ENCODE peak calls at places on chromosomes 5 and 9, in four cellular contexts. One of them, this sample, is unnamed.

GRCh38 chr9:113645224-113645971 is 181.9 kb downstream of the RGS3 start:
- DNase-seq in HepG2: no peak
- DNase-seq in K562: no peak
- DNase-seq in GM12878: no peak
- DNase-seq in this sample: no peak

GRCh38 chr5:97543158-97543557 is 360.1 kb upstream of the RIOK2 start:
- DNase-seq in HepG2: no peak
- DNase-seq in K562: no peak
- DNase-seq in GM12878: no peak
- DNase-seq in this sample: no peak

GRCh38 chr5:78373231-78373630 is 12.8 kb downstream of the SCAMP1 start:
- DNase-seq in HepG2: no peak
- DNase-seq in K562: no peak
- DNase-seq in GM12878: no peak
- DNase-seq in this sample: no peak

GRCh38 chr5:154044585-154044984 is 5.8 kb downstream of the MFAP3 start:
- DNase-seq in HepG2: no peak
- DNase-seq in K562: no peak
- DNase-seq in GM12878: no peak
- DNase-seq in this sample: no peak

GRCh38 chr5:77850536-77851228 is 74.5 kb upstream of the TBCA start:
- DNase-seq in HepG2: no peak
- DNase-seq in K562: no peak
- DNase-seq in GM12878: no peak
- DNase-seq in this sample: no peak

GRCh38 chr9:97633859-97634485 is 351 bp downstream of the NCBP1 start:
- DNase-seq in HepG2: peak
- DNase-seq in K562: no peak
- DNase-seq in GM12878: no peak
- DNase-seq in this sample: no peak

GRCh38 chr9:135204177-135204576 is 116.7 kb downstream of the OLFM1 start:
- DNase-seq in HepG2: no peak
- DNase-seq in K562: no peak
- DNase-seq in GM12878: no peak
- DNase-seq in this sample: no peak

GRCh38 chr9:114131808-114132549 is 23.4 kb upstream of the COL27A1 start:
- DNase-seq in HepG2: no peak
- DNase-seq in K562: no peak
- DNase-seq in GM12878: no peak
- DNase-seq in this sample: no peak

GRCh38 chr5:43215073-43215631 is 23.1 kb downstream of the NIM1K start:
- DNase-seq in HepG2: no peak
- DNase-seq in K562: no peak
- DNase-seq in GM12878: no peak
- DNase-seq in this sample: no peak

GRCh38 chr9:113542016-113542415 is 78.5 kb downstream of the RGS3 start:
- DNase-seq in HepG2: no peak
- DNase-seq in K562: no peak
- DNase-seq in GM12878: no peak
- DNase-seq in this sample: no peak

GRCh38 chr5:174189638-174190037 is 144.1 kb downstream of the NSG2 start:
- DNase-seq in HepG2: no peak
- DNase-seq in K562: no peak
- DNase-seq in GM12878: no peak
- DNase-seq in this sample: no peak

GRCh38 chr9:76298497-76299144 is 95.6 kb downstream of the RFK start:
- DNase-seq in HepG2: no peak
- DNase-seq in K562: no peak
- DNase-seq in GM12878: no peak
- DNase-seq in this sample: no peak

GRCh38 chr9:109574061-109574882 is 76.2 kb upstream of the PTPN3 start:
- DNase-seq in HepG2: peak
- DNase-seq in K562: peak
- DNase-seq in GM12878: peak
- DNase-seq in this sample: peak

GRCh38 chr5:73374520-73375235 is 73.9 kb downstream of the FOXD1 start:
- DNase-seq in HepG2: no peak
- DNase-seq in K562: no peak
- DNase-seq in GM12878: no peak
- DNase-seq in this sample: no peak

GRCh38 chr9:124202447-124202971 is 55.2 kb upstream of the NEK6 start:
- DNase-seq in HepG2: no peak
- DNase-seq in K562: peak
- DNase-seq in GM12878: peak
- DNase-seq in this sample: no peak

GRCh38 chr5:154603978-154604679 is 126.1 kb upstream of the HAND1 start:
- DNase-seq in HepG2: no peak
- DNase-seq in K562: no peak
- DNase-seq in GM12878: no peak
- DNase-seq in this sample: no peak

GRCh38 chr5:130112246-130112645 is 208.0 kb downstream of the CHSY3 start:
- DNase-seq in HepG2: no peak
- DNase-seq in K562: no peak
- DNase-seq in GM12878: peak
- DNase-seq in this sample: no peak

GRCh38 chr5:10599828-10600227 is 36.0 kb downstream of the ANKRD33B start:
- DNase-seq in HepG2: no peak
- DNase-seq in K562: no peak
- DNase-seq in GM12878: no peak
- DNase-seq in this sample: no peak

GRCh38 chr5:141680751-141681201 is 1.3 kb downstream of the ARAP3 start:
- DNase-seq in HepG2: peak
- DNase-seq in K562: peak
- DNase-seq in GM12878: no peak
- DNase-seq in this sample: no peak

GRCh38 chr5:143059355-143059754 is 289.2 kb downstream of the ARHGAP26 start:
- DNase-seq in HepG2: no peak
- DNase-seq in K562: no peak
- DNase-seq in GM12878: no peak
- DNase-seq in this sample: no peak

GRCh38 chr5:16894236-16895057 is 41.6 kb downstream of the MYO10 start:
- DNase-seq in HepG2: peak
- DNase-seq in K562: no peak
- DNase-seq in GM12878: no peak
- DNase-seq in this sample: peak

GRCh38 chr9:99607852-99608448 is 213.7 kb upstream of the NR4A3 start:
- DNase-seq in HepG2: no peak
- DNase-seq in K562: no peak
- DNase-seq in GM12878: no peak
- DNase-seq in this sample: peak

GRCh38 chr5:73448072-73448432 is 525 bp downstream of the FOXD1 start:
- DNase-seq in HepG2: no peak
- DNase-seq in K562: peak
- DNase-seq in GM12878: no peak
- DNase-seq in this sample: no peak

GRCh38 chr5:113266227-113266912 is 168.4 kb downstream of the TSSK1B start:
- DNase-seq in HepG2: no peak
- DNase-seq in K562: no peak
- DNase-seq in GM12878: no peak
- DNase-seq in this sample: no peak

GRCh38 chr5:158935215-158935614 is 164.5 kb downstream of the EBF1 start:
- DNase-seq in HepG2: no peak
- DNase-seq in K562: no peak
- DNase-seq in GM12878: no peak
- DNase-seq in this sample: no peak

GRCh38 chr5:43702815-43703214 is 99.8 kb downstream of the NNT start:
- DNase-seq in HepG2: no peak
- DNase-seq in K562: no peak
- DNase-seq in GM12878: no peak
- DNase-seq in this sample: no peak

GRCh38 chr5:135883441-135883840 is 12.2 kb downstream of the IL9 start:
- DNase-seq in HepG2: no peak
- DNase-seq in K562: peak
- DNase-seq in GM12878: no peak
- DNase-seq in this sample: no peak

GRCh38 chr5:107893642-107894041 is 222.9 kb upstream of the EFNA5 start:
- DNase-seq in HepG2: no peak
- DNase-seq in K562: no peak
- DNase-seq in GM12878: no peak
- DNase-seq in this sample: no peak

GRCh38 chr9:81871695-81872094 is 56.5 kb upstream of the SPATA31D4 start:
- DNase-seq in HepG2: no peak
- DNase-seq in K562: no peak
- DNase-seq in GM12878: no peak
- DNase-seq in this sample: no peak

GRCh38 chr5:620586-621180 is 8.5 kb downstream of the CEP72 start:
- DNase-seq in HepG2: peak
- DNase-seq in K562: no peak
- DNase-seq in GM12878: no peak
- DNase-seq in this sample: no peak
- TF ChIP-seq BHLHE40 in HepG2: no peak
- TF ChIP-seq BHLHE40 in K562: no peak
- TF ChIP-seq BHLHE40 in GM12878: no peak
- TF ChIP-seq BHLHE40 in this sample: no peak

GRCh38 chr5:149798466-149798865 is 68.4 kb downstream of the PPARGC1B start:
- DNase-seq in HepG2: peak
- DNase-seq in K562: peak
- DNase-seq in GM12878: no peak
- DNase-seq in this sample: no peak
- TF ChIP-seq TARDBP in HepG2: no peak
- TF ChIP-seq TARDBP in K562: no peak
- TF ChIP-seq TARDBP in GM12878: no peak
- TF ChIP-seq TARDBP in this sample: no peak

DNA sequence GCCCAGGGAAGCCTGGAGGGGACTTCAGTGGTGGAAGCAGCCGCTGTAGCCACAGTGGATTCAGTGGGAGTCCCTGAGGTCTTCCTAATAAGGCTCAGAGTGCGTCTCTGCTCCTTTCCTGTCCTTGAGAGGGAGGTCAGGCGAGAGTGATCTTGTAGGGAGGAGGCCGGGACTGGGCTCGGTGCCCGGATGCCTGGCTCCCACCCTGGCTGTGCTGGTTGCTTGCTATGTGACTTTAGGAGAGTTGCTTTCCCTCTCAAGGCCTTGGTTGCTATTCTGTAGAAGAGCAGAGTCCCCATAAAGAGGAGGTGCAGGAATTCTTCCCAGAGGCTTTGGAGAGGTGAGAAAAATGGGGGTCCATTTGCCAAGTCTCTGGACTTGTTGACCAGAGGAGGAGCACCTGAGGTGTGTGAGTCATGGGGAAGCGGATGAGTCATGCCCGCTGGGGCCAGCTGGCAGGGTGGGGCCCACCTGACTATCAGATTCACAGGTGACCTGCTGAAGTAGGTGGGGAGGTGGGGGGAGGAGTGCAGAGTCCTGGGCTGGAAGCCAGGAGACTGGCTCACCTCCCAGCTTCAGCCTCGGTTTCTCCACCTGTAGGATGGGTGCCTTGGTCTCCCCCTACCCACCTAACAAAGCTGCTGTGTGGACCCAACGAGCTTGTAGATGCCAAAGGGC is 13.8 kb downstream of the GSN start:
- DNase-seq in HepG2: peak
- DNase-seq in K562: peak
- DNase-seq in GM12878: no peak
- DNase-seq in this sample: no peak
- TF ChIP-seq BHLHE40 in HepG2: no peak
- TF ChIP-seq BHLHE40 in K562: peak
- TF ChIP-seq BHLHE40 in GM12878: no peak
- TF ChIP-seq BHLHE40 in this sample: no peak

DNA sequence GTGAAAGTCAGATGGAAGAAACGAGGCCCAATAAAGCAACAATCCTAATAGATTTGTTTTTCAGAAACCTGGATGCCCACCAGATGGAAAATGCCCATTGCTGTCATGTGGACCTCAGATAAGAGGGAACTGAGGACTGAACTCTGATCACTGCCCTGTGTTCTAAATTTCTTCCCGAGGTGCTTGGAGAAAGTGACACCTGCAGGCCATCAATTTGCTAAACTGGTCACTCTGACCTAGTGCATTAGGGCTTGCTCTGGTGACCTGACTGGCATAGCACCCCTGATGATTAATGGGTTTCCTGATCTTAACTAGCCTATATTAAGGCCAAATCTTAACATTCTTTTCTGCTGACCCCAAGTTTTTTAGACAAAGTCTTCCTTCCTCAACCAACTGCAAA is 32.4 kb upstream of the VDAC1 start:
- DNase-seq in HepG2: no peak
- DNase-seq in K562: no peak
- DNase-seq in GM12878: no peak
- DNase-seq in this sample: no peak
- TF ChIP-seq TARDBP in HepG2: no peak
- TF ChIP-seq TARDBP in K562: no peak
- TF ChIP-seq TARDBP in GM12878: no peak
- TF ChIP-seq TARDBP in this sample: no peak

GRCh38 chr5:157510682-157511081 is 50.7 kb downstream of the NIPAL4 start:
- DNase-seq in HepG2: no peak
- DNase-seq in K562: no peak
- DNase-seq in GM12878: no peak
- DNase-seq in this sample: no peak

GRCh38 chr5:157506066-157506590 is 46.1 kb downstream of the NIPAL4 start:
- DNase-seq in HepG2: no peak
- DNase-seq in K562: no peak
- DNase-seq in GM12878: no peak
- DNase-seq in this sample: no peak

GRCh38 chr5:157509587-157509986 is 49.6 kb downstream of the NIPAL4 start:
- DNase-seq in HepG2: no peak
- DNase-seq in K562: no peak
- DNase-seq in GM12878: no peak
- DNase-seq in this sample: no peak

GRCh38 chr5:157505496-157505895 is 45.5 kb downstream of the NIPAL4 start:
- DNase-seq in HepG2: no peak
- DNase-seq in K562: no peak
- DNase-seq in GM12878: no peak
- DNase-seq in this sample: no peak

DNA sequence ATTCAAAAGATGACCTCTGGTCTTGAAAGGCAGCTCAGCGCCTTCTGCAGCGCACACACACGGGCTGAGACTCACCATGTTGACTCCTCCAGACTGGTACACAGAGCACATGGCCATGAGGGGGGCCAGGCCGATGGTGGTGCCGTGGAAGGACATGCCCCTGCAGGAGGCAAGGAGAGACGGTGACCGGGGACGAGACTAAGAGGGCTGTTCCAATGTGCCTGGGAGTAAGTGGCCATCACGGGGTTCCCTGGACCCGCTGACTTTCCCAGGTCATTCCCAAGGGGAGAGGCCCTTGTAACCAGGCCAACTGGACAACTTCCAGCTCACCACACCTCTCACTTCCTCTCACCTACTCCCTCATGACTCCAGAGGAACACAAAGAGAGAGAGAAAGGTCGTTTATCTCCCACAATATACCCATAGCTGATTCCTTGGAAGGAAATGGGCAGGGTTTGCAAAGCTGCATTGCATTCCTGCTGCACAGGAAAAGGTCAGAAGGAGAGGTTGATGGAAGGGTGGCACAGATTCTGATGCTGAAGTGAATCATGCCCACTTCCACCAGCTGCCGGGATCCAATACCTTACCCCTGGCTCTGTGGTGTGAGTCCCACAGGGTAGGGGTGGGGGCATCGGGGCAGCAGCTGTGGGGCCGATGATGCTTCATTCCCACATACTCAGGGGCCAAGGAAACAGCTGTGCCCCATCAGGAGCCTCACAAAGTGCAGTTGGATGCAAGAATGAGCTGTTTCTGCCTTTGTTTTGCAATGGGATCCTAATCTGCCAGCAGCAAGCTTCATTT is 47.2 kb downstream of the NIPAL4 start:
- DNase-seq in HepG2: no peak
- DNase-seq in K562: no peak
- DNase-seq in GM12878: no peak
- DNase-seq in this sample: no peak
- TF ChIP-seq BHLHE40 in HepG2: no peak
- TF ChIP-seq BHLHE40 in K562: no peak
- TF ChIP-seq BHLHE40 in GM12878: no peak
- TF ChIP-seq BHLHE40 in this sample: no peak

This sample was measured in HEK293T.